ENCODE peak calls at places on chromosomes 2 and 18, in eight cellular contexts. K is activated naive CD4-positive, alpha-beta T cell treated with anti-CD3 and anti-CD28 coated beads, Interleukin-2, amount 50 U/mL, for 16 hours; G is smooth muscle cell of the brain vasculature; Q is MCF 10A; U is Ammon's horn; P is CD4-positive, alpha-beta memory T cell; I is endothelial cell; V is NCI-H2081. J is an unnamed sample.

GRCh38 chr2:181742908-181743722 is 62.8 kb upstream of the NEUROD1 start:
- DNase-seq in K (no peak), G (peak; percentile 39), Q (peak; percentile 69), U (peak; percentile 71), P (peak; percentile 32), I (peak; percentile 17), V (peak; percentile 16), J (peak; percentile 14)

GRCh38 chr2:179096090-179096489 is 46.2 kb upstream of the CCDC141 start:
- DNase-seq in K (no peak), G (no peak), Q (peak; percentile 68), U (no peak), P (peak; percentile 11), I (no peak), V (peak; percentile 36), J (no peak)

GRCh38 chr2:29777164-29777563 is 144.2 kb downstream of the ALK start:
- DNase-seq in K (no peak), G (no peak), Q (peak; percentile 4), U (no peak), P (no peak), I (no peak), V (no peak), J (no peak)

GRCh38 chr2:153068067-153068466 is 349.6 kb downstream of the ARL6IP6 start:
- DNase-seq in K (no peak), G (no peak), Q (no peak), U (no peak), P (no peak), I (no peak), V (no peak), J (no peak)

GRCh38 chr2:173239644-173240043 is 115.0 kb upstream of the CDCA7 start:
- DNase-seq in K (no peak), G (no peak), Q (no peak), U (no peak), P (no peak), I (no peak), V (no peak), J (no peak)

GRCh38 chr2:207617011-207617671 is 8.1 kb downstream of the METTL21A start:
- DNase-seq in K (no peak), G (peak; percentile 72), Q (peak; percentile 58), U (no peak), P (no peak), I (no peak), V (no peak), J (peak; percentile 37)

GRCh38 chr18:3649559-3650426 is 199.8 kb downstream of the TGIF1 start:
- DNase-seq in K (no peak), G (no peak), Q (peak; percentile 88), U (no peak), P (no peak), I (no peak), V (no peak), J (no peak)

GRCh38 chr2:217797661-217798069 is 205.1 kb downstream of the TNS1 start:
- DNase-seq in K (no peak), G (no peak), Q (peak; percentile 52), U (no peak), P (no peak), I (no peak), V (no peak), J (peak; percentile 82)

GRCh38 chr2:98465456-98466201 is 21.0 kb downstream of the INPP4A start:
- DNase-seq in K (peak; percentile 56), G (no peak), Q (peak; percentile 79), U (peak; percentile 69), P (peak; percentile 84), I (no peak), V (peak; percentile 70), J (no peak)

GRCh38 chr2:211457325-211457724 is 900.9 kb downstream of the CPS1 start:
- DNase-seq in K (no peak), G (no peak), Q (no peak), U (no peak), P (no peak), I (no peak), V (no peak), J (no peak)

GRCh38 chr2:113136828-113137775 is 9.7 kb downstream of the IL1RN start:
- DNase-seq in K (peak; percentile 34), G (no peak), Q (peak; percentile 52), U (peak; percentile 60), P (peak; percentile 35), I (peak; percentile 54), V (peak; percentile 43), J (no peak)

GRCh38 chr2:64807417-64807816 is 153.7 kb upstream of the SERTAD2 start:
- DNase-seq in K (peak; percentile 43), G (peak; percentile 58), Q (peak; percentile 97), U (peak; percentile 7), P (no peak), I (no peak), V (no peak), J (peak; percentile 97)

GRCh38 chr2:217609952-217610351 is 392.8 kb downstream of the TNS1 start:
- DNase-seq in K (no peak), G (no peak), Q (no peak), U (no peak), P (no peak), I (no peak), V (peak; percentile 47), J (no peak)

GRCh38 chr2:53407363-53408080 is 360.1 kb upstream of the CHAC2 start:
- DNase-seq in K (no peak), G (no peak), Q (peak; percentile 47), U (no peak), P (no peak), I (no peak), V (no peak), J (peak; percentile 48)

GRCh38 chr2:172101707-172102158 is 967 bp downstream of the DLX2 start:
- DNase-seq in K (no peak), G (no peak), Q (no peak), U (no peak), P (no peak), I (no peak), V (peak; percentile 42), J (no peak)

GRCh38 chr2:18762667-18763066 is 173.3 kb upstream of the NT5C1B start:
- DNase-seq in K (no peak), G (no peak), Q (no peak), U (no peak), P (no peak), I (no peak), V (no peak), J (no peak)

GRCh38 chr2:66389651-66390131 is 45.2 kb upstream of the MEIS1 start:
- DNase-seq in K (no peak), G (no peak), Q (peak; percentile 76), U (no peak), P (no peak), I (no peak), V (no peak), J (peak; percentile 64)

J was measured in epithelial cell of prostate.